ENCODE peak calls at places on chromosomes 11 and 22, in five cellular contexts. D is HepG2, V is K562, X is GM12878, A is H1. M is an unnamed sample.

GRCh38 chr11:18669211-18669593 is 29.4 kb upstream of the TMEM86A start:
- DNase-seq in X (no peak), A (no peak), V (no peak), D (no peak), M (no peak)

GRCh38 chr11:67079065-67079464 is 22.4 kb downstream of the RHOD start:
- DNase-seq in X (peak; percentile 45), A (no peak), V (no peak), D (no peak), M (no peak)

GRCh38 chr22:30712094-30712493 is 17.4 kb downstream of the OSBP2 start:
- DNase-seq in V (no peak), D (no peak), A (no peak), X (no peak), M (no peak)

GRCh38 chr11:18721576-18722292 is 4.3 kb downstream of the IGSF22 start:
- DNase-seq in D (no peak), V (peak; percentile 76), A (no peak), X (no peak), M (peak; percentile 86)

GRCh38 chr11:1267441-1268100 is 41.9 kb downstream of the TOLLIP start:
- DNase-seq in X (no peak), A (no peak), D (no peak), V (no peak), M (no peak)

GRCh38 chr11:3781423-3781822 is 15.9 kb downstream of the NUP98 start:
- DNase-seq in V (no peak), X (no peak), D (no peak), A (no peak), M (no peak)

GRCh38 chr11:64759722-64760719 is at the start of gene PYGM:
- DNase-seq in A (peak; percentile 77), X (no peak), V (peak; percentile 36), D (no peak), M (peak; percentile 86)

GRCh38 chr22:21766933-21767462 is 31.4 kb upstream of the YPEL1 start:
- DNase-seq in X (no peak), D (no peak), V (no peak), A (no peak), M (no peak)

GRCh38 chr22:46122511-46122971 is 27.8 kb upstream of the PPARA start:
- DNase-seq in A (no peak), X (no peak), V (peak; percentile 84), D (peak; percentile 37), M (peak; percentile 73)

GRCh38 chr22:38733329-38734202 is 22.2 kb downstream of the SUN2 start:
- DNase-seq in A (no peak), X (no peak), V (peak; percentile 59), D (peak; percentile 16), M (peak; percentile 76)
- TF ChIP-seq POLR2AphosphoS5 in A (peak; percentile 28), X (peak; percentile 16), V (peak; percentile 19), D (peak; percentile 17), M (no peak)

DNA sequence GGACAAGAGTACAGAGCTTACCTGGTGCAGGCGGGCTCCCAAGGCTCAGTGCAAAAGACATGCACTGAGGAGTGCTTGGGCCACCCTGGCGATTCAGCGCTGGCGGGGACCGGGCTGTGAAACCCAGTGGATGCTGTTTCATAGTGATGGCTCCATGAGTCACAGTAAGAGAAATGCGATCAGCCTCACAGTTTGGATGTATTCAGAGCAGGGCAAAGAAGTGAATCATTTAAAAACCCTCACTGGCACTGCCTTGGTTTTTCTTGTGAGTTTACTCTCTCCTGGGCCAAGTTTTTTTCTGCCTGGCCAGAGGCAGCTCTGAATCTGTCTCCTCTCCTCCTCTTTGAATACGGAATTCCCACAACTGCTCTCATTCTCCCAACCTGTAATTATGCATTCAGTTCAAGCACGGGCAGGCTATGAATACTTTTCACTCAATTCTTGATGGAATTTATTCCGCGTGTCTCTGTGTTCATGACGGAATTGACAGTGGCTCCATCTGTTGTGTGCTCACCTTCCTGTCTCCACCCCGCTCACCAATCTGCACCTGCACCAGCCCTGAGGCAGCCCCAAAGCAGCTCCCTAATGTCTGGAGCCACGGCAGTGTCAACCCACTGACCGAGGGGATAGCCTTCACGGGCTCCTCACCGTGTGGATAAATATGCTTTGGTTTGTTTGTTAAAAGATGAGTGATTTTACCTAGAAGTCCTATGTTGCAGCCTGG is 14.9 kb downstream of the ADAMTS8 start:
- DNase-seq in A (no peak), D (no peak), X (no peak), V (no peak), M (no peak)
- TF ChIP-seq CREB1 in A (no peak), D (no peak), X (no peak), V (no peak), M (no peak)

GRCh38 chr22:37243402-37244113 is 511 bp downstream of the RAC2 start:
- DNase-seq in A (no peak), V (no peak), D (no peak), X (no peak), M (no peak)

GRCh38 chr22:37240941-37241320 is 3.1 kb downstream of the RAC2 start:
- DNase-seq in V (no peak), A (no peak), X (no peak), D (no peak), M (no peak)

GRCh38 chr22:37244114-37244921 is at the start of gene RAC2:
- DNase-seq in D (no peak), A (no peak), V (peak; percentile 83), X (no peak), M (peak; percentile 62)

GRCh38 chr22:37241351-37242142 is 2.5 kb downstream of the RAC2 start:
- DNase-seq in D (no peak), V (no peak), A (no peak), X (no peak), M (no peak)

GRCh38 chr22:37242395-37242918 is 1.6 kb downstream of the RAC2 start:
- DNase-seq in A (no peak), V (peak; percentile 80), D (no peak), X (peak; percentile 92), M (no peak)
- TF ChIP-seq POLR2AphosphoS5 in A (no peak), V (peak; percentile 94), D (no peak), X (peak; percentile 95), M (no peak)

GRCh38 chr11:48034926-48035876 is 54.8 kb downstream of the PTPRJ start:
- DNase-seq in V (no peak), X (no peak), A (no peak), D (no peak), M (no peak)

GRCh38 chr11:48036466-48036865 is 56.1 kb downstream of the PTPRJ start:
- DNase-seq in X (no peak), A (no peak), D (no peak), V (no peak), M (no peak)

GRCh38 chr11:48037709-48038468 is 57.5 kb downstream of the PTPRJ start:
- DNase-seq in A (no peak), V (no peak), D (no peak), X (no peak), M (no peak)

GRCh38 chr11:48033918-48034341 is 53.6 kb downstream of the PTPRJ start:
- DNase-seq in A (no peak), D (no peak), X (no peak), V (no peak), M (no peak)

GRCh38 chr11:48036011-48036410 is 55.7 kb downstream of the PTPRJ start:
- DNase-seq in A (no peak), X (no peak), D (no peak), V (no peak), M (peak; percentile 62)
- TF ChIP-seq CREB1 in A (no peak), X (no peak), D (no peak), V (no peak), M (no peak)

GRCh38 chr11:47858169-47858543 is 10.0 kb upstream of the NUP160 start:
- DNase-seq in X (no peak), V (no peak), D (no peak), A (no peak), M (no peak)
- TF ChIP-seq POLR2AphosphoS5 in X (no peak), V (no peak), D (no peak), A (no peak), M (no peak)

GRCh38 chr22:38490915-38491314 is 15.2 kb downstream of the DDX17 start:
- DNase-seq in D (peak; percentile 83), A (no peak), V (no peak), X (no peak), M (no peak)
- TF ChIP-seq CREB1 in D (no peak), A (no peak), V (no peak), X (no peak), M (no peak)

GRCh38 chr11:17076517-17077239 is 789 bp downstream of the RPS13 start:
- DNase-seq in V (no peak), D (no peak), X (no peak), A (no peak), M (no peak)

GRCh38 chr11:17073370-17074027 is 4.0 kb downstream of the RPS13 start:
- DNase-seq in V (no peak), D (no peak), A (no peak), X (no peak), M (no peak)

GRCh38 chr11:17077240-17077519 is 287 bp downstream of the RPS13 start:
- DNase-seq in D (no peak), A (no peak), X (no peak), V (no peak), M (no peak)

GRCh38 chr11:17077520-17078401 is at the start of gene RPS13:
- DNase-seq in A (peak; percentile 98), X (peak; percentile 97), D (peak; percentile 97), V (peak; percentile 91), M (peak; percentile 100)

DNA sequence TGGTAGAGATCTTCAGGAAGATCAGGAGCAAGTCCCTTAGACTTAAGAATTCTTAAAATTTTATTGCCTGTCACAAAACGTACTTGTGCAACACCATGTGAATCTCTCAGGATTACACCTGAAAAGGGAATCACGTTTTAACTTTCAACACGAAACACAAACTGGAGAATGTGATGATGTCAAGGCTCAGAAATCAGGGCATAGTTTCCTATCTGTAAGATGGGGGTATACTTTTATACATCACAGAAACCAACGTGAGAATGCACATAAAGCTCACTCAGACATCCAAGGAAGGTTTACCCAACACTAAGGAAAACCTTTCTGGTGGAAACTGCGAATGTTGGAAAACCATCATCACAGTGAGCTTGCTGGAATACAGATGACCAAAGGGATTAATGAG is 2.0 kb downstream of the RPS13 start:
- DNase-seq in D (no peak), V (no peak), X (no peak), A (no peak), M (no peak)
- TF ChIP-seq POLR2AphosphoS5 in D (no peak), V (no peak), X (peak; percentile 42), A (no peak), M (no peak)

GRCh38 chr22:19775496-19776325 is 15.1 kb downstream of the TBX1 start:
- DNase-seq in A (no peak), D (no peak), V (no peak), X (no peak), M (no peak)
- TF ChIP-seq CREB1 in A (no peak), D (no peak), V (no peak), X (no peak), M (no peak)